ENCODE peak calls at places on chromosomes 3 and 15, in ten cellular contexts. I is right lobe of liver, Z is adrenal gland, F is transverse colon, L is IMR-90, Y is uterus, B is K562, C is Peyer's patch, N is H1, S is thyroid gland. M is an unnamed sample.
A peak's percentile ranks its signal among the peaks of the same experiment; 100 is the strongest.

GRCh38 chr3:172040078-172040975 is 949 bp downstream of the FNDC3B start:
- DNase-seq in I (peak; percentile 92), Y (peak; percentile 86), B (peak; percentile 83), L (peak; percentile 86), C (no peak), Z (peak; percentile 92), N (peak; percentile 76), S (peak; percentile 86), F (peak; percentile 84), M (no peak)

GRCh38 chr15:83947156-83947555 is 288.4 kb upstream of the GOLGA6L4 start:
- DNase-seq in S (no peak), C (no peak), N (no peak), Z (no peak), L (no peak), Y (no peak), B (no peak), F (no peak), I (no peak), M (no peak)

GRCh38 chr15:93102211-93102610 is 13.2 kb upstream of the RGMA start:
- DNase-seq in Z (no peak), I (no peak), L (no peak), N (no peak), C (no peak), S (no peak), B (no peak), Y (no peak), F (no peak), M (no peak)

GRCh38 chr15:55108448-55108847 is 88.3 kb downstream of the RSL24D1 start:
- DNase-seq in N (no peak), Z (no peak), Y (no peak), S (no peak), C (no peak), B (no peak), I (no peak), F (no peak), L (no peak), M (no peak)

GRCh38 chr3:134326126-134326525 is 48.1 kb downstream of the AMOTL2 start:
- DNase-seq in Z (no peak), I (no peak), F (no peak), C (no peak), B (no peak), Y (no peak), S (no peak), L (no peak), N (no peak), M (no peak)

GRCh38 chr3:42216820-42217416 is 49.1 kb downstream of the CCK start:
- DNase-seq in C (peak; percentile 40), N (peak; percentile 2), B (no peak), F (no peak), L (peak; percentile 59), Z (no peak), Y (no peak), S (no peak), I (no peak), M (no peak)

GRCh38 chr3:61936344-61936937 is 375.1 kb downstream of the PTPRG start:
- DNase-seq in C (peak; percentile 18), Z (peak; percentile 28), B (peak; percentile 18), I (no peak), L (peak; percentile 15), S (no peak), Y (no peak), F (peak; percentile 13), N (peak; percentile 73), M (no peak)

GRCh38 chr15:35958021-35958420 is 412.1 kb upstream of the DPH6 start:
- DNase-seq in S (no peak), F (no peak), N (no peak), Y (no peak), C (no peak), I (no peak), L (peak; percentile 68), Z (no peak), B (no peak), M (no peak)

GRCh38 chr15:44798815-44799214 is 62.5 kb downstream of the TRIM69 start:
- DNase-seq in B (peak; percentile 26), S (no peak), N (no peak), Z (no peak), F (no peak), L (no peak), I (no peak), Y (no peak), C (no peak), M (no peak)

GRCh38 chr3:147237991-147238390 is 168.4 kb downstream of the ZIC4 start:
- DNase-seq in F (no peak), I (no peak), S (no peak), Y (no peak), C (no peak), Z (no peak), N (no peak), L (no peak), B (no peak), M (no peak)

GRCh38 chr15:31870336-31871158 is 159.8 kb upstream of the CHRNA7 start:
- DNase-seq in L (peak; percentile 63), I (peak; percentile 92), B (peak; percentile 91), S (peak; percentile 82), N (peak; percentile 91), Z (peak; percentile 85), Y (peak; percentile 75), C (peak; percentile 65), F (peak; percentile 86), M (no peak)

GRCh38 chr3:186566772-186567071 is 417 bp downstream of the TBCCD1 start:
- DNase-seq in F (no peak), N (no peak), Y (no peak), I (no peak), Z (no peak), C (no peak), B (no peak), S (no peak), L (no peak), M (no peak)

GRCh38 chr3:53236112-53236841 is 19.5 kb downstream of the TKT start:
- DNase-seq in C (no peak), I (peak; percentile 88), L (peak; percentile 93), B (peak; percentile 76), Y (peak; percentile 32), S (peak; percentile 52), Z (peak; percentile 91), F (peak; percentile 79), N (no peak), M (no peak)

GRCh38 chr3:42010530-42010929 is 48.6 kb upstream of the ULK4 start:
- DNase-seq in B (no peak), L (no peak), Z (no peak), F (peak; percentile 53), I (no peak), C (no peak), N (no peak), S (no peak), Y (no peak), M (no peak)

GRCh38 chr15:43209059-43209824 is 11.6 kb downstream of the EPB42 start:
- DNase-seq in C (no peak), N (no peak), Y (no peak), Z (no peak), L (no peak), I (peak; percentile 38), B (peak; percentile 78), F (no peak), S (no peak), M (no peak)

GRCh38 chr3:186700267-186700666 is 16.9 kb upstream of the KNG1 start:
- DNase-seq in N (no peak), Y (no peak), C (no peak), L (no peak), F (no peak), I (no peak), Z (no peak), S (no peak), B (peak; percentile 69), M (no peak)

DNA sequence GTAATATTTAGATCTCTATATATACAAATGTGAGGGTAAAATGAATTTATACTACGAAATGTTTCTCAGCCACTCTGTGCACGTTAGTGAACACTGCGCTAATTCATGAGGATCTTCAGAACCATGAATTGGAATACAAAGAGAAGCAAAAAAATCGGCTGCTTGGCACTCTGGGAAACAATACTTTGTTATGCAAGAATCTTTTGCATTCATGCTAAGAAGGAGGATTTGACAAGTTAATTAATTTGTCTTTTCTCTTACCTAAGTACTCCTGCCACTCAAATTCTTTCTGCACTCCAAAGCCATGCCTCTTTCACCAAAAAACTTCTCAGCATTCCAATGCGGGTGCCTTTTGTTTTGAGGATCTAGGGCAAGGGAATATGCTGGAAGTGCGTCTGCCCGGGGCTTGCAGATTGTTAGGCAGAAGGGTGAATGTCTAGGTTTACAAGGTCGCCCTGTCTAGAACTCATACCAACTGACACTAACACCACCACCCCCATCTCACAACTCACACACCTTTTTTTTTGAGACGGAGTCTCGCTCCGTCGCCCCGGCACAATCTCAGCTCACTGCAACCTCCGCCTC is 11.3 kb upstream of the KAT2B start:
- DNase-seq in Z (no peak), L (no peak), N (no peak), I (no peak), F (no peak), C (no peak), Y (no peak), B (no peak), S (no peak), M (no peak)
- TF ChIP-seq CTCF in Z (no peak), L (no peak), N (no peak), I (no peak), F (no peak), C (no peak), Y (no peak), B (no peak), S (no peak), M (no peak)

GRCh38 chr3:49786357-49787181 is at the start of gene IP6K1:
- DNase-seq in I (peak; percentile 100), C (peak; percentile 100), F (peak; percentile 100), B (peak; percentile 99), N (peak; percentile 99), L (peak; percentile 100), Z (peak; percentile 100), S (peak; percentile 100), Y (peak; percentile 100), M (peak; percentile 99)
- TF ChIP-seq POLR2A in I (peak; percentile 79), C (peak; percentile 69), F (peak; percentile 83), B (peak; percentile 87), N (peak; percentile 67), L (peak; percentile 57), Z (peak; percentile 65), S (peak; percentile 78), Y (peak; percentile 88), M (no peak)

DNA sequence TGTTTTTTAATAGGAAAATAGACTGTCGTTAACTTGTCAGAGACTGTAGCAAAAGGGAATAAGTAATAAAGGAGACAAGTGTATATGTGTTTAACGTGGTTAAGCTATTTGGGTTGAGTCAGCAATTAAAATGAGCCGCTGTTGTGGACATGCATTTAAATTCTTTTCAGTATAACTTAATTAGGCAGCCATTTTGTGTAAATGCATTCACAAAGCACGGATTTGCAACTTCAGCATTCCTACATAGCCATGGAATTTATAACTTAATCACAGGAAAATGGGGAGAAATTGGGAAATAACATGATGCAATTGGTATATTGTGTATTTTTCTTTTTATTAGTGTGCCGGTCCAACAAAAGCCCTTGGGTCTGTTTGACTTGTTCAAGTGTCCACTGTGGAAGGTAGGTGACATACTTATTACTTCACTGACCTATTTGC is 27.9 kb downstream of the USP3 start:
- DNase-seq in Y (no peak), S (no peak), B (no peak), I (no peak), L (peak; percentile 38), Z (no peak), N (no peak), C (no peak), F (no peak), M (no peak)
- H3K36me3 ChIP-seq in Y (no peaks in the 10 kb centered on the region), S (no peaks in the 10 kb centered on the region), B (peaks cover 3% of the 10 kb centered on the region), I (no peaks in the 10 kb centered on the region), L (no peaks in the 10 kb centered on the region), Z (no peaks in the 10 kb centered on the region), N (no peaks in the 10 kb centered on the region), C (no peaks in the 10 kb centered on the region), F (peaks cover 1% of the 10 kb centered on the region), M (peaks cover 5% of the 10 kb centered on the region)

DNA sequence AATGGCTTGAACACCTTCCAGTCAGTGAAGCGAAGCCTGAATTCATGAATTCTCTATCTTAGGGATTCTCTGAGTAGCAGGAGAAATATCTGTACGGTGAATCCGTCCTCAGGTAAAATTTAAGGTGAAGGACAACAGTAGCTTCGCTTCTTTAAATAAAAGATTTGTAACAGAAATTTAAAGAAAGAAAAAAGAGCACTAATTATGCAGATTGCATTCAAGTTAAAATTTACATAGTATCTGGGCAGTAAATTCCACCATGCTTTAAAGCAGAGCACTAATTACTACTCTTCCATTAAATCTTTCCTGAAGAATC is 282.6 kb downstream of the FGF12 start:
- DNase-seq in B (no peak), L (no peak), F (no peak), N (no peak), C (no peak), Y (no peak), S (no peak), Z (no peak), I (no peak), M (no peak)
- TF ChIP-seq CTCF in B (no peak), L (no peak), F (no peak), N (no peak), C (no peak), Y (no peak), S (no peak), Z (peak; percentile 7), I (peak; percentile 4), M (no peak)

M was measured in esophagus squamous epithelium.